ENCODE peak calls at places on chromosomes 2 and 18, in six cellular contexts. V, R, F, P, I and E are unnamed samples.

GRCh38 chr2:105929506-105929905 is 184.8 kb downstream of the NCK2 start:
- DNase-seq in V (peak), R (no peak), F (no peak), P (no peak), I (peak), E (no peak)

GRCh38 chr2:147352294-147352693 is 492.5 kb upstream of the ACVR2A start:
- DNase-seq in V (no peak), R (no peak), F (no peak), P (no peak), I (no peak), E (no peak)

GRCh38 chr18:22703883-22704626 is 229.1 kb upstream of the RBBP8 start:
- DNase-seq in V (peak), R (no peak), F (peak), P (peak), I (peak), E (no peak)

GRCh38 chr18:9058426-9058825 is 44.1 kb upstream of the NDUFV2 start:
- DNase-seq in V (no peak), R (no peak), F (peak), P (no peak), I (peak), E (no peak)

GRCh38 chr2:26630669-26631360 is 10.4 kb downstream of the CIB4 start:
- DNase-seq in V (no peak), R (peak), F (peak), P (no peak), I (peak), E (no peak)

GRCh38 chr2:201466050-201466660 is 14.6 kb downstream of the STRADB start:
- DNase-seq in V (peak), R (no peak), F (peak), P (no peak), I (peak), E (no peak)

GRCh38 chr2:108365656-108366055 is 12.1 kb upstream of the SULT1C4 start:
- DNase-seq in V (no peak), R (no peak), F (no peak), P (no peak), I (no peak), E (no peak)

GRCh38 chr2:25420820-25421237 is 79.1 kb upstream of the DNMT3A start:
- DNase-seq in V (no peak), R (no peak), F (no peak), P (no peak), I (no peak), E (no peak)

GRCh38 chr2:3626118-3626816 is 31.4 kb downstream of the COLEC11 start:
- DNase-seq in V (peak), R (peak), F (no peak), P (no peak), I (no peak), E (peak)

GRCh38 chr2:234502919-234503285 is 6.0 kb upstream of the ARL4C start:
- DNase-seq in V (no peak), R (no peak), F (peak), P (no peak), I (no peak), E (no peak)

GRCh38 chr2:66865161-66865560 is 430.2 kb downstream of the MEIS1 start:
- DNase-seq in V (no peak), R (no peak), F (peak), P (no peak), I (no peak), E (no peak)

GRCh38 chr2:100427111-100427510 is 9.6 kb upstream of the CHST10 start:
- DNase-seq in V (no peak), R (no peak), F (no peak), P (no peak), I (no peak), E (no peak)

GRCh38 chr2:234474654-234475053 is 22.2 kb downstream of the ARL4C start:
- DNase-seq in V (no peak), R (no peak), F (no peak), P (no peak), I (no peak), E (no peak)

GRCh38 chr2:101016-101415 is 54.7 kb upstream of the FAM110C start:
- DNase-seq in V (no peak), R (no peak), F (no peak), P (no peak), I (no peak), E (no peak)

DNA sequence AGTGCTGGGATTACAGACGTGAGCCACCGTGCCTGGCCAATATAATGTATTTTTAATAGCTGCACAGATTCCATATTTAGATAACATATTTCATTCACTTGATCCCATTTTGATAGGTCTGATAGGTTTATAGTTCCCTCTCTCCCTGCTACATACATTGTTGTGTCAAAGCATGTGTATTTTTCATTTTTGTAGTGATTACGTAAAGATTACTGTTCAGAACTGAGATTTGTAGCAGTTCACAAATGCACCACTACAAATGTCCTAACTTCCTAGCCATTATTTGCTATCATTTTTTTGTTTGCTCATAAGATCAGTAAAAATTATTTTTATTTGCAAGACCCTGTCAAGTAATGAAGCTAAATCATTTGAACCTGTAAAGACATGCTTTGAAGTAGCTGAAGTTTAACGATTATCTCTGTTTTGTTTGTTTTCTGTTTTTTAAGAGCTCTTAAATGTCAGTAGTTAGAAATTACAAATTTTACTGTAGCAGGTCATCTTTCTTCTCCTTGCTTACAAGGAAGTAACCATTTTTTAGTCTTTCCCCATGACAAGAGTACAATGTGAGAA is 54.0 kb downstream of the EML4 start:
- DNase-seq in V (peak), R (no peak), F (no peak), P (no peak), I (no peak), E (no peak)
- TF ChIP-seq CTCF in V (no peak), R (no peak), F (no peak), P (no peak), I (no peak), E (no peak)

DNA sequence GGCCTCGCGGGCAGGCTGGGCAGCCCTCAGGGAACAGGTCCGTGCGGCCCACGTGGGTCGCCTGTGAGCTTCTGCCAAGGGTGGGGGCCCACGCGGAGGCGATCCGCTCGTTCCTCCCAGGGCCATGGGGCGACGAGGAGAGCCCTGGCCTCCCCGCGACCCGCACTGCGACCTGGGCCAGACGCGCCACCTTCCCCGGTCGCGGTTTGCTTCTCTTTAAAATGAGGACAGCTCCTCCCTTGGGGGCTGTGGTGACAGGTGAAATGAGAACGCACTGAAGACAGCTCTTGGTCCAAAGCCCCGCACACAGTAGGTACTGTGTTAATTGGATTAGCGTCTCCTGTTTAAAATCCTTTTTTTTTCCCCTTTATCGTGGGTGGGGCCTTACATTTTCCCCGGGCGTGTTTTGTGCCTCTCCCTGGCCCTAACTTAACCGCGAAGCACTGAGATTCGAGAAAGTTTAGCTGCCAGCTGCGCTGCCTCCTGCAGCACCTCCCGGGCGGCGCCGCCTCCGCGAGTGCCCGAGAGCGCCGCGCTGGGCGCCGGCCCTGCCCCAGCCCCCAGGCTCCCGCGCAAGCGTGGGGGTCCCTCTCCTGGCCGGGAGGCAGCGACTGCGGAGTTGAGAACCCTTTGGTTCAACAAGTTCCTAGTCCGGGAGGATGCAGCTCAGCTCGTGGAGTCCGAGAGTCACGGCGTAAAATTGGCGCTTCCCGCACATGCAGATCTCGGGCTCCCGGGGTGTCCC is 1.1 kb downstream of the HPCAL1 start:
- DNase-seq in V (peak), R (no peak), F (peak), P (peak), I (peak), E (no peak)
- TF ChIP-seq CTCF in V (peak), R (no peak), F (no peak), P (no peak), I (peak), E (peak)

GRCh38 chr2:208570851-208571763 is 164.5 kb downstream of the PTH2R start:
- DNase-seq in V (no peak), R (no peak), F (no peak), P (no peak), I (no peak), E (no peak)
- TF ChIP-seq CTCF in V (no peak), R (peak), F (no peak), P (no peak), I (no peak), E (peak)

GRCh38 chr2:54574860-54575247 is 118.7 kb downstream of the SPTBN1 start:
- DNase-seq in V (no peak), R (no peak), F (no peak), P (no peak), I (no peak), E (no peak)
- TF ChIP-seq CTCF in V (no peak), R (no peak), F (no peak), P (no peak), I (no peak), E (no peak)

GRCh38 chr2:157105372-157105771 is 152.1 kb upstream of the GALNT5 start:
- DNase-seq in V (no peak), R (no peak), F (no peak), P (no peak), I (no peak), E (no peak)
- TF ChIP-seq CTCF in V (no peak), R (no peak), F (no peak), P (no peak), I (no peak), E (no peak)

GRCh38 chr2:112032615-112033457 is 22.2 kb upstream of the TMEM87B start:
- DNase-seq in V (peak), R (no peak), F (peak), P (peak), I (peak), E (peak)
- TF ChIP-seq CTCF in V (peak), R (peak), F (peak), P (no peak), I (peak), E (peak)

GRCh38 chr2:218260742-218261423 is at the start of gene GPBAR1:
- DNase-seq in V (no peak), R (peak), F (no peak), P (no peak), I (no peak), E (no peak)
- TF ChIP-seq CTCF in V (no peak), R (no peak), F (no peak), P (no peak), I (no peak), E (peak)

GRCh38 chr2:110114007-110114591 is 1.5 kb downstream of the MALL start:
- DNase-seq in V (peak), R (no peak), F (no peak), P (peak), I (peak), E (no peak)
- TF ChIP-seq CTCF in V (peak), R (peak), F (peak), P (no peak), I (no peak), E (no peak)

GRCh38 chr2:2530334-2530733 is 199.3 kb upstream of the MYT1L start:
- DNase-seq in V (no peak), R (peak), F (no peak), P (no peak), I (no peak), E (no peak)
- TF ChIP-seq CTCF in V (no peak), R (peak), F (no peak), P (no peak), I (no peak), E (no peak)

GRCh38 chr2:167844714-167845530 is 402.5 kb downstream of the STK39 start:
- DNase-seq in V (no peak), R (peak), F (no peak), P (peak), I (no peak), E (no peak)
- TF ChIP-seq CTCF in V (no peak), R (peak), F (no peak), P (peak), I (no peak), E (no peak)